ENCODE peak calls at places on chromosomes 12 and 14, in nine cellular contexts. One of them, this sample, is unnamed.

GRCh38 chr12:128797119-128798118 is 26.3 kb downstream of the SLC15A4 start:
- DNase-seq in upper lobe of right lung: peak; percentile 10
- DNase-seq in left lung: no peak
- DNase-seq in aorta: no peak
- DNase-seq in brain microvascular endothelial cell: no peak
- DNase-seq in body of pancreas: no peak
- DNase-seq in heart left ventricle: peak; percentile 15
- DNase-seq in BJ: no peak
- DNase-seq in PC-3: peak; percentile 52
- DNase-seq in this sample: peak; percentile 30

GRCh38 chr14:67166450-67166853 is 22.8 kb upstream of the GARIN2 start:
- DNase-seq in upper lobe of right lung: no peak
- DNase-seq in aorta: no peak
- DNase-seq in body of pancreas: peak; percentile 37
- DNase-seq in brain microvascular endothelial cell: peak; percentile 39
- DNase-seq in PC-3: peak; percentile 77
- DNase-seq in BJ: no peak
- DNase-seq in left lung: no peak
- DNase-seq in heart left ventricle: no peak
- DNase-seq in this sample: peak; percentile 55

GRCh38 chr12:116544656-116545055 is 14.5 kb upstream of the MAP1LC3B2 start:
- DNase-seq in BJ: no peak
- DNase-seq in PC-3: no peak
- DNase-seq in heart left ventricle: peak; percentile 39
- DNase-seq in brain microvascular endothelial cell: no peak
- DNase-seq in body of pancreas: no peak
- DNase-seq in upper lobe of right lung: no peak
- DNase-seq in aorta: peak; percentile 47
- DNase-seq in left lung: no peak
- DNase-seq in this sample: peak; percentile 35

GRCh38 chr12:120784804-120785203 is 59.2 kb downstream of the ACADS start:
- DNase-seq in aorta: no peak
- DNase-seq in brain microvascular endothelial cell: no peak
- DNase-seq in BJ: no peak
- DNase-seq in PC-3: no peak
- DNase-seq in heart left ventricle: no peak
- DNase-seq in left lung: no peak
- DNase-seq in upper lobe of right lung: no peak
- DNase-seq in body of pancreas: no peak
- DNase-seq in this sample: no peak

GRCh38 chr12:67524861-67525499 is 123.6 kb upstream of the DYRK2 start:
- DNase-seq in upper lobe of right lung: no peak
- DNase-seq in aorta: no peak
- DNase-seq in PC-3: no peak
- DNase-seq in brain microvascular endothelial cell: no peak
- DNase-seq in body of pancreas: no peak
- DNase-seq in left lung: no peak
- DNase-seq in heart left ventricle: no peak
- DNase-seq in BJ: no peak
- DNase-seq in this sample: no peak

GRCh38 chr12:99709116-99709515 is 61.6 kb downstream of the GARIN6 start:
- DNase-seq in body of pancreas: no peak
- DNase-seq in brain microvascular endothelial cell: no peak
- DNase-seq in PC-3: no peak
- DNase-seq in left lung: no peak
- DNase-seq in heart left ventricle: no peak
- DNase-seq in upper lobe of right lung: no peak
- DNase-seq in aorta: no peak
- DNase-seq in BJ: no peak
- DNase-seq in this sample: no peak

GRCh38 chr14:33414041-33414440 is 475.4 kb downstream of the NPAS3 start:
- DNase-seq in upper lobe of right lung: no peak
- DNase-seq in left lung: no peak
- DNase-seq in PC-3: peak; percentile 70
- DNase-seq in BJ: no peak
- DNase-seq in body of pancreas: no peak
- DNase-seq in aorta: no peak
- DNase-seq in heart left ventricle: no peak
- DNase-seq in brain microvascular endothelial cell: no peak
- DNase-seq in this sample: no peak

GRCh38 chr12:66740257-66740656 is 61.4 kb upstream of the GRIP1 start:
- DNase-seq in body of pancreas: no peak
- DNase-seq in brain microvascular endothelial cell: no peak
- DNase-seq in upper lobe of right lung: no peak
- DNase-seq in BJ: no peak
- DNase-seq in PC-3: peak; percentile 90
- DNase-seq in left lung: no peak
- DNase-seq in heart left ventricle: no peak
- DNase-seq in aorta: no peak
- DNase-seq in this sample: no peak

GRCh38 chr12:115983226-115983798 is 294.2 kb downstream of the MED13L start:
- DNase-seq in aorta: no peak
- DNase-seq in heart left ventricle: no peak
- DNase-seq in body of pancreas: no peak
- DNase-seq in upper lobe of right lung: no peak
- DNase-seq in brain microvascular endothelial cell: no peak
- DNase-seq in PC-3: peak; percentile 53
- DNase-seq in BJ: no peak
- DNase-seq in left lung: no peak
- DNase-seq in this sample: peak; percentile 23

GRCh38 chr12:108046135-108046534 is 83.0 kb upstream of the WSCD2 start:
- DNase-seq in PC-3: no peak
- DNase-seq in heart left ventricle: no peak
- DNase-seq in left lung: no peak
- DNase-seq in BJ: no peak
- DNase-seq in upper lobe of right lung: no peak
- DNase-seq in body of pancreas: no peak
- DNase-seq in brain microvascular endothelial cell: no peak
- DNase-seq in aorta: no peak
- DNase-seq in this sample: no peak

GRCh38 chr12:108048686-108049085 is 80.4 kb upstream of the WSCD2 start:
- DNase-seq in PC-3: no peak
- DNase-seq in heart left ventricle: no peak
- DNase-seq in BJ: no peak
- DNase-seq in body of pancreas: no peak
- DNase-seq in aorta: no peak
- DNase-seq in left lung: no peak
- DNase-seq in upper lobe of right lung: no peak
- DNase-seq in brain microvascular endothelial cell: no peak
- DNase-seq in this sample: no peak

GRCh38 chr12:108043750-108044149 is 85.3 kb upstream of the WSCD2 start:
- DNase-seq in BJ: no peak
- DNase-seq in aorta: no peak
- DNase-seq in left lung: no peak
- DNase-seq in brain microvascular endothelial cell: no peak
- DNase-seq in upper lobe of right lung: no peak
- DNase-seq in PC-3: no peak
- DNase-seq in body of pancreas: no peak
- DNase-seq in heart left ventricle: no peak
- DNase-seq in this sample: no peak

GRCh38 chr12:108046633-108047032 is 82.5 kb upstream of the WSCD2 start:
- DNase-seq in aorta: no peak
- DNase-seq in brain microvascular endothelial cell: no peak
- DNase-seq in upper lobe of right lung: no peak
- DNase-seq in left lung: no peak
- DNase-seq in body of pancreas: no peak
- DNase-seq in BJ: no peak
- DNase-seq in PC-3: no peak
- DNase-seq in heart left ventricle: no peak
- DNase-seq in this sample: no peak

GRCh38 chr12:108047130-108047550 is 81.9 kb upstream of the WSCD2 start:
- DNase-seq in BJ: no peak
- DNase-seq in upper lobe of right lung: no peak
- DNase-seq in body of pancreas: no peak
- DNase-seq in heart left ventricle: no peak
- DNase-seq in brain microvascular endothelial cell: no peak
- DNase-seq in left lung: no peak
- DNase-seq in aorta: no peak
- DNase-seq in PC-3: no peak
- DNase-seq in this sample: no peak
- H3K4me3 ChIP-seq in BJ: no peak overlapping the region
- H3K4me3 ChIP-seq in upper lobe of right lung: no peak overlapping the region
- H3K4me3 ChIP-seq in body of pancreas: no peak overlapping the region
- H3K4me3 ChIP-seq in heart left ventricle: peak overlapping the region; percentile 28
- H3K4me3 ChIP-seq in brain microvascular endothelial cell: no peak overlapping the region
- H3K4me3 ChIP-seq in left lung: no peak overlapping the region
- H3K4me3 ChIP-seq in aorta: no peak overlapping the region
- H3K4me3 ChIP-seq in PC-3: no peak overlapping the region
- H3K4me3 ChIP-seq in this sample: no peak overlapping the region

GRCh38 chr14:80940146-80940545 is 1.4 kb downstream of the CEP128 start:
- DNase-seq in BJ: no peak
- DNase-seq in upper lobe of right lung: no peak
- DNase-seq in aorta: no peak
- DNase-seq in body of pancreas: no peak
- DNase-seq in heart left ventricle: no peak
- DNase-seq in PC-3: peak; percentile 18
- DNase-seq in brain microvascular endothelial cell: no peak
- DNase-seq in left lung: no peak
- DNase-seq in this sample: no peak
- H3K4me3 ChIP-seq in BJ: no peak overlapping the region
- H3K4me3 ChIP-seq in upper lobe of right lung: no peak overlapping the region
- H3K4me3 ChIP-seq in aorta: no peak overlapping the region
- H3K4me3 ChIP-seq in body of pancreas: no peak overlapping the region
- H3K4me3 ChIP-seq in heart left ventricle: no peak overlapping the region
- H3K4me3 ChIP-seq in PC-3: peak overlapping the region; percentile 91
- H3K4me3 ChIP-seq in brain microvascular endothelial cell: no peak overlapping the region
- H3K4me3 ChIP-seq in left lung: no peak overlapping the region
- H3K4me3 ChIP-seq in this sample: no peak overlapping the region

GRCh38 chr14:105068818-105069217 is 3.6 kb upstream of the GPR132 start:
- DNase-seq in heart left ventricle: no peak
- DNase-seq in brain microvascular endothelial cell: no peak
- DNase-seq in upper lobe of right lung: no peak
- DNase-seq in aorta: no peak
- DNase-seq in left lung: peak; percentile 10
- DNase-seq in body of pancreas: no peak
- DNase-seq in BJ: no peak
- DNase-seq in PC-3: no peak
- DNase-seq in this sample: no peak

GRCh38 chr14:105066285-105067071 is 1.2 kb upstream of the GPR132 start:
- DNase-seq in aorta: peak; percentile 70
- DNase-seq in upper lobe of right lung: no peak
- DNase-seq in left lung: peak; percentile 76
- DNase-seq in PC-3: no peak
- DNase-seq in BJ: no peak
- DNase-seq in heart left ventricle: no peak
- DNase-seq in body of pancreas: no peak
- DNase-seq in brain microvascular endothelial cell: no peak
- DNase-seq in this sample: no peak

GRCh38 chr14:105067969-105068301 is 2.7 kb upstream of the GPR132 start:
- DNase-seq in PC-3: no peak
- DNase-seq in upper lobe of right lung: no peak
- DNase-seq in left lung: peak; percentile 64
- DNase-seq in heart left ventricle: no peak
- DNase-seq in BJ: no peak
- DNase-seq in brain microvascular endothelial cell: no peak
- DNase-seq in body of pancreas: no peak
- DNase-seq in aorta: no peak
- DNase-seq in this sample: no peak

GRCh38 chr14:105065280-105066228 is at the start of gene GPR132:
- DNase-seq in BJ: no peak
- DNase-seq in brain microvascular endothelial cell: no peak
- DNase-seq in heart left ventricle: peak; percentile 64
- DNase-seq in left lung: peak; percentile 90
- DNase-seq in aorta: peak; percentile 67
- DNase-seq in PC-3: peak; percentile 58
- DNase-seq in body of pancreas: no peak
- DNase-seq in upper lobe of right lung: peak; percentile 73
- DNase-seq in this sample: peak; percentile 67

DNA sequence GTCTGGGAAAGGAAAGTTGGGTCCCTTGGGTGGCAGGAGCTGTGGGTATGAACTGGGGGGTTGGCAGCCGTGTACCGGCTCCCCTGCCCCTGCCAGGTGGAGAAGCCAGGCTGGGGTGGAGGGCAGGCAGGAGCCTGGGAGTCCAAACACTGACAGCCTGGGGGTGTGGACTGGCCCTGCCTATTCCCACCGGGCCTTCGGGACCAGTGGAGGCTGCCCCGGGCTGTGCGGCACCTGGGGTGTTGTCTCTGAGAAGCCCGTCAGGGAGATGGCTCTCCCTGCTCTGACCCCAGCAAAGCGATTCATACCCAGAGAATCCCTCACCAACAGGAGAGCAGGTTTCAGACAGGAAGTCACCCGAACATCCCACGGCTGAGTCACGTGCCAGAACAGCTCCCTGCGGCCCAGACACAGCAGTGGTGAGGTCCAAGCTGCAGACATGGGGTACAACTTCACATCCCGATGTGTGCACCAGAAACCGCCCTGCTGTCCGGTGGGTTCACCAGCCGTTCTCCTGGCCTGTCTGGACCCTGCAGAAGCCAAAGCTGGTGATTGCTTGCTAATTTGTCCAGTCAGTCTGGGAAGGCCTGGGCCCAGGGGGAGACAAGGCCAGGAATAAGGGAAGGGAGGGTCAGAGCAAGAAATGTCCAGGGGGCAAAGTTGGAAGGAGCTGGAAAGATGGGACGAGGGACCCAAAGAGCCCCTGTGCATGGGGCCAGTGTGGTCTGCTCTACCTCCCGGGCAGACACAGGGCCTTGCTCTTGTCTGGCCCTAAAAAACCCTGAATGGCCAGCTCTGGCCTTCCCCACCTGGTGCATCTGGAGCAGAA is 2.1 kb upstream of the GPR132 start:
- DNase-seq in body of pancreas: no peak
- DNase-seq in BJ: no peak
- DNase-seq in upper lobe of right lung: peak; percentile 64
- DNase-seq in heart left ventricle: no peak
- DNase-seq in brain microvascular endothelial cell: peak; percentile 43
- DNase-seq in left lung: peak; percentile 77
- DNase-seq in PC-3: peak; percentile 30
- DNase-seq in aorta: no peak
- DNase-seq in this sample: peak; percentile 57
- H3K4me3 ChIP-seq in body of pancreas: no peak overlapping the region
- H3K4me3 ChIP-seq in BJ: no peak overlapping the region
- H3K4me3 ChIP-seq in upper lobe of right lung: no peak overlapping the region
- H3K4me3 ChIP-seq in heart left ventricle: no peak overlapping the region
- H3K4me3 ChIP-seq in brain microvascular endothelial cell: no peak overlapping the region
- H3K4me3 ChIP-seq in left lung: no peak overlapping the region
- H3K4me3 ChIP-seq in PC-3: no peak overlapping the region
- H3K4me3 ChIP-seq in aorta: no peak overlapping the region
- H3K4me3 ChIP-seq in this sample: no peak overlapping the region

GRCh38 chr12:19121449-19122018 is 8.0 kb upstream of the PLEKHA5 start:
- DNase-seq in brain microvascular endothelial cell: no peak
- DNase-seq in PC-3: no peak
- DNase-seq in aorta: no peak
- DNase-seq in upper lobe of right lung: no peak
- DNase-seq in BJ: no peak
- DNase-seq in body of pancreas: no peak
- DNase-seq in heart left ventricle: no peak
- DNase-seq in left lung: no peak
- DNase-seq in this sample: peak; percentile 9
- H3K4me3 ChIP-seq in brain microvascular endothelial cell: no peak overlapping the region
- H3K4me3 ChIP-seq in PC-3: no peak overlapping the region
- H3K4me3 ChIP-seq in aorta: no peak overlapping the region
- H3K4me3 ChIP-seq in upper lobe of right lung: no peak overlapping the region
- H3K4me3 ChIP-seq in BJ: no peak overlapping the region
- H3K4me3 ChIP-seq in body of pancreas: no peak overlapping the region
- H3K4me3 ChIP-seq in heart left ventricle: no peak overlapping the region
- H3K4me3 ChIP-seq in left lung: no peak overlapping the region
- H3K4me3 ChIP-seq in this sample: no peak overlapping the region

DNA sequence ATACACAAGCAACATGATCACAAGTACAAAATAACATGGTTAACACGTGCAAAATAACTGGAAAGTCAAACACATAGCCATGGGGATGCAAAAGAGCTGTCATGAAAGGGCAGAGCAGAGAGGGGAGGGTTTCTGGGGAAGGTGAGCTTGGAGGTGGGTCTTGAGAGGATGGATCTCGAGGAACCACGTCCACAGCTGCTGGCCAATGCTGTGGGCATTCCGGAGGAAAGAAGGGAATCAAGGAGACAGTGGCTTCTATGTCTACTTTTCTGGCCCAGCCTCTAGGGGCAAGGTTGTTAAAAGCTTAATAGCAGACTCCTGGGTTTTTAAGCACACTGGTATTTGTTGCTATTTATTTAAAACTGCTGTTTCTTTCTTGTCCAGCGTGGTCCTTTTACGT is 8.4 kb upstream of the MYH7 start:
- DNase-seq in left lung: no peak
- DNase-seq in upper lobe of right lung: no peak
- DNase-seq in brain microvascular endothelial cell: no peak
- DNase-seq in PC-3: no peak
- DNase-seq in BJ: no peak
- DNase-seq in aorta: no peak
- DNase-seq in body of pancreas: no peak
- DNase-seq in heart left ventricle: no peak
- DNase-seq in this sample: no peak
- H3K4me3 ChIP-seq in left lung: no peak overlapping the region
- H3K4me3 ChIP-seq in upper lobe of right lung: no peak overlapping the region
- H3K4me3 ChIP-seq in brain microvascular endothelial cell: no peak overlapping the region
- H3K4me3 ChIP-seq in PC-3: no peak overlapping the region
- H3K4me3 ChIP-seq in BJ: no peak overlapping the region
- H3K4me3 ChIP-seq in aorta: no peak overlapping the region
- H3K4me3 ChIP-seq in body of pancreas: no peak overlapping the region
- H3K4me3 ChIP-seq in heart left ventricle: peak overlapping the region; percentile 15
- H3K4me3 ChIP-seq in this sample: no peak overlapping the region

This sample was measured in epithelial cell of esophagus.